ENCODE peak calls at places on chromosomes 6 and 20, in nine cellular contexts. K is fibroblast of the aortic adventitia, J is epithelial cell of esophagus, U is prostate gland, A is heart left ventricle, D is progenitor cell of endocrine pancreas, S is fibroblast of lung, Z is gastrocnemius medialis, E is kidney. H is an unnamed sample.

GRCh38 chr6:32397252-32397920 is 9.6 kb downstream of the BTNL2 start:
- DNase-seq in J (peak; percentile 5), D (no peak), A (no peak), U (no peak), E (no peak), Z (no peak), S (peak; percentile 1), K (no peak), H (peak; percentile 82)

GRCh38 chr20:43389839-43390626 is 67.7 kb upstream of the SRSF6 start:
- DNase-seq in E (no peak), A (no peak), S (no peak), Z (no peak), K (no peak), D (no peak), J (no peak), U (no peak), H (no peak)

GRCh38 chr20:32152421-32153155 is 43.1 kb downstream of the TM9SF4 start:
- DNase-seq in S (no peak), J (no peak), K (no peak), U (no peak), E (no peak), A (no peak), D (no peak), Z (no peak), H (no peak)

GRCh38 chr20:36821964-36822437 is 48.4 kb upstream of the DSN1 start:
- DNase-seq in D (no peak), E (no peak), J (peak; percentile 43), A (peak; percentile 53), U (no peak), K (no peak), S (no peak), Z (no peak), H (no peak)

GRCh38 chr6:129812145-129812777 is 48.9 kb downstream of the TMEM244 start:
- DNase-seq in J (peak; percentile 3), S (no peak), Z (no peak), U (no peak), D (no peak), A (no peak), E (no peak), K (no peak), H (no peak)

GRCh38 chr6:149608381-149608982 is 40.0 kb downstream of the KATNA1 start:
- DNase-seq in K (no peak), E (no peak), J (no peak), A (no peak), Z (no peak), D (no peak), U (no peak), S (no peak), H (no peak)

GRCh38 chr6:51678274-51678673 is 409.1 kb downstream of the PKHD1 start:
- DNase-seq in D (no peak), S (no peak), E (no peak), Z (no peak), A (no peak), K (no peak), J (no peak), U (no peak), H (no peak)

GRCh38 chr6:70424296-70424695 is 11.0 kb downstream of the FAM135A start:
- DNase-seq in S (no peak), Z (no peak), K (no peak), E (no peak), D (no peak), U (no peak), J (no peak), A (no peak), H (no peak)

GRCh38 chr6:105992315-105992961 is 93.7 kb upstream of the PRDM1 start:
- DNase-seq in K (peak; percentile 72), J (peak; percentile 86), D (peak; percentile 76), Z (peak; percentile 75), S (peak; percentile 72), E (peak; percentile 92), A (peak; percentile 84), U (peak; percentile 81), H (peak; percentile 68)

GRCh38 chr6:105993341-105993740 is 92.8 kb upstream of the PRDM1 start:
- DNase-seq in A (no peak), E (no peak), D (no peak), S (peak; percentile 32), Z (no peak), K (no peak), J (no peak), U (no peak), H (no peak)

GRCh38 chr6:105993769-105994521 is 92.2 kb upstream of the PRDM1 start:
- DNase-seq in E (peak; percentile 79), Z (peak; percentile 31), J (peak; percentile 50), K (peak; percentile 46), D (no peak), U (no peak), S (peak; percentile 42), A (peak; percentile 57), H (no peak)

GRCh38 chr6:105990151-105990550 is 96.0 kb upstream of the PRDM1 start:
- DNase-seq in U (no peak), Z (no peak), K (no peak), J (peak; percentile 69), A (no peak), S (no peak), E (no peak), D (no peak), H (no peak)

DNA sequence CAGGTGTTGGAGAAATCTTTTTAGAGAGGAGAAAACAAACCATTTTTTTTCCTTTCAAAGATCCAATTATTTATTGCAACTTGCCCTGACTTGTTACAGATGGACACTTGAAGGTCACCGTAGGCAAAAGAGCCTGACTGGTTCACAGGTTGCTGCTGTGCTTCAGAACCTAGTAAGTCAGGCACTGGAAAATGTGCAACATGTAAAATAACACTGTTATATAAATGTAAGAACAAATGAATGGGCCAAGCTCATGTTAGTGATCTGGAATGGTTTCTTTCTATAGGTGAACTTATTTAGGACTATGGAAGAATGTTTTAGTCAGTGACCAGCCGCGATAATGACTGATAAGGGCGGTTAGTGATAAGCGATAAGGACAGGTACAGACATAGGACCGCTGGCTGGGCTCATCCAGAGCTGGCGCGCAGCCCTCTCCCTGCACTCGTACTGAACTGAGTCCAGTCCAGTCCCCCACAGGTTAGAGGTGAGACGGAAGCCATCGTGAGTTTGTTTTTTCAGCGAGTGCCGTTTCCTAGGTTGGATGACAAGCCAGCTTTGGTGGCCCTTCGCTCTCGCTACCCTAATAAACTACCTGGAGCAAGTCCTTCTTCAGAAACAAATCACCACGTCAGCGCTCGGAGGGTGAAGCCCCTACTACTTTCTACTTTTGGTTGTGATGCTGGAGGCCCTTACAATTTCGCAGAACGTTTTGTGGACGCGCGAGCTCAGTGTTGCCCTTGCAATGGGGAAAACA is 94.4 kb upstream of the PRDM1 start:
- DNase-seq in E (peak; percentile 73), U (peak; percentile 12), S (no peak), Z (no peak), D (no peak), A (no peak), K (no peak), J (peak; percentile 39), H (no peak)
- TF ChIP-seq CTCF in E (no peak), U (no peak), S (no peak), Z (no peak), D (no peak), A (no peak), K (no peak), J (no peak), H (no peak)

GRCh38 chr6:108362455-108362854 is 67.6 kb downstream of the AFG1L start:
- DNase-seq in D (no peak), U (no peak), J (no peak), K (no peak), S (no peak), E (no peak), A (no peak), Z (no peak), H (no peak)

GRCh38 chr6:108360919-108361311 is 66.1 kb downstream of the AFG1L start:
- DNase-seq in A (no peak), S (no peak), J (no peak), U (no peak), K (no peak), Z (no peak), D (no peak), E (no peak), H (no peak)

GRCh38 chr6:108363113-108363512 is 68.3 kb downstream of the AFG1L start:
- DNase-seq in D (no peak), K (no peak), A (no peak), E (no peak), Z (no peak), J (no peak), S (no peak), U (no peak), H (no peak)

GRCh38 chr6:108361312-108361932 is 66.6 kb downstream of the AFG1L start:
- DNase-seq in A (no peak), E (no peak), Z (no peak), J (no peak), K (no peak), D (no peak), S (no peak), U (no peak), H (no peak)

DNA sequence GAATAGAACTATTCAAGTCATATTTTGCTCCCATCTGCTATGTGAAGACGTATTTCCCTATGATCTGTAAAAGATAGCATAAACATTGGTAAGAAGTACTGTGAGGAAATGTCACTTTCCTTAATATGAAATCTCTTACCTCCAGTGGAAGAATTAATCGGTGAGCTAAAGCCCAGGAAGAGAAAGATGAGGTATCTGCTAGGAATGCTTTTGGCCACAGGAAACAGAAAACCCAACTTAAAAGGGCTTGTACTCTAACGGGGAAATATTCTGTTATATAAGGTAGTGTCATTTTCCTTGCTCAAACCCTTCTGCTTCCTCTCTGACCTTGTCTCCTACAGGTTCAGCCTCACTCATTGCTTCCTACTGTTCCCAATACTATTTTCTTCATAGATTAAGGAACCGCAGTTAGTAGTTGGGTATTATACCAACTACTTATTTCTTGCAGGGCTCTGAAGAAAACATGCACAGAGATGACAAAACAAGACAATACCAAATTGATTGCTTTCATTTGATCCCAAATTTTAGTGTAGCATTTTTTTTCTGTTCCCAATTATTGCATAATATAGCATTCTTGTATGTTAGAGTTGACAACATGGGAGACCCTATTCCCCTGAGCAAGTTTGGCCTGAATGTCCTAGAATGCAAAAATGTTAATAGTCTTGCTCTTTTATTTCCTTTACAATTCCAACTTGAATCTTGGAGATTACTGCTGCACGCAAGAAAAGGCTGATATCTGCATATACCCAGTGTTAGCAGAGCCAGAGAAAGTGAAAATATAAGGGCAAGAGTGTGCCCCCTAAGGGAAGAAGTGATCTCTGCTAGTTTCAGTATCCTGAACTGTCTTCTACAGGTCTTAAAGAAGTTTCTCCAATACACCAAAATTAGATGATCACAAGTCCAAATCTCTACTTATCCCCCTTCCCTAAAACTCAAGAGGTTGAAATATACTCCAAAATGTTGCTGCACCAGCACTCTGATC is 65.3 kb downstream of the AFG1L start:
- DNase-seq in J (no peak), K (no peak), D (no peak), E (no peak), U (no peak), A (no peak), Z (no peak), S (peak; percentile 65), H (no peak)
- TF ChIP-seq CTCF in J (no peak), K (no peak), D (no peak), E (no peak), U (no peak), A (no peak), Z (no peak), S (no peak), H (peak; percentile 34)

GRCh38 chr20:34299925-34300806 is 3.0 kb downstream of the AHCY start:
- DNase-seq in K (no peak), S (no peak), U (peak; percentile 36), A (no peak), J (peak; percentile 38), D (no peak), E (no peak), Z (no peak), H (no peak)

GRCh38 chr20:34301587-34302311 is 1.4 kb downstream of the AHCY start:
- DNase-seq in S (no peak), A (no peak), U (no peak), K (no peak), E (no peak), J (no peak), Z (no peak), D (no peak), H (no peak)

GRCh38 chr20:34302723-34303528 is at the start of gene AHCY:
- DNase-seq in A (peak; percentile 97), J (peak; percentile 99), E (peak; percentile 98), Z (peak; percentile 94), D (peak; percentile 96), K (peak; percentile 96), S (peak; percentile 96), U (peak; percentile 98), H (peak; percentile 88)

GRCh38 chr20:34300809-34301586 is 2.2 kb downstream of the AHCY start:
- DNase-seq in K (no peak), U (no peak), J (no peak), E (no peak), S (no peak), D (no peak), Z (peak; percentile 34), A (peak; percentile 63), H (no peak)

GRCh38 chr20:34302312-34302722 is 838 bp downstream of the AHCY start:
- DNase-seq in S (peak; percentile 57), K (peak; percentile 45), U (no peak), E (no peak), J (peak; percentile 70), A (no peak), D (no peak), Z (no peak), H (no peak)
- TF ChIP-seq CTCF in S (no peak), K (peak; percentile 16), U (no peak), E (no peak), J (peak; percentile 7), A (no peak), D (peak; percentile 64), Z (no peak), H (no peak)

DNA sequence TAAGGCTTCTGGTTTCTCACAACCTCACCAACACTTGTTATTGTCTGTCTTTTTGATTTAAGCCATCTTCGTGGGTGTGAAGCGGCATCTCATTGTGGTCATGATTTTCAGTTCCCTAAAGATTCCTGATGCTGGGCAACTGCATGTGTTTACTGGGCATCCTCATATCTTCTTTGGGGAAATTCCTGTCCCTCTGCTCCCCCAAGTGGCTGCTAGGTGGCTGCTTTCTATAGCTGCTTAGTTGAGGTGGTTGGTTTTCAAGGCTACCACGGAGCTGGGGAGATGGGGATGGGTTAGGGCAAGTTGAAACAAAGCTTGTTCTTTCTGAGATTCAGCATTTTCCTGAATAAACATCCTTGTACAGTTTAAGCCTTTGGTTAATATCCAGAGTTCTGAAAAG is 403.9 kb upstream of the SULF2 start:
- DNase-seq in S (peak; percentile 54), K (peak; percentile 22), E (no peak), A (no peak), Z (no peak), D (no peak), U (peak; percentile 34), J (peak; percentile 89), H (no peak)
- TF ChIP-seq CTCF in S (no peak), K (peak; percentile 34), E (no peak), A (no peak), Z (no peak), D (peak; percentile 8), U (peak; percentile 53), J (peak; percentile 76), H (peak; percentile 42)